ENCODE peak calls at places on chromosomes 12 and 14, in seven cellular contexts. One of them, this sample, is unnamed.
A peak's percentile ranks its signal among the peaks of the same experiment; 100 is the strongest.

GRCh38 chr14:52802597-52802996 is 11.2 kb upstream of the GNPNAT1 start:
- DNase-seq in AG09309: no peak
- DNase-seq in GM13976: no peak
- DNase-seq in activated effector memory CD4-positive, alpha-beta T cell treated with anti-CD3 and anti-CD28 coated beads, Interleukin-2, amount 50 U/mL, for 16 hours: no peak
- DNase-seq in esophagus muscularis mucosa: no peak
- DNase-seq in RPMI7951: peak; percentile 25
- DNase-seq in HFF-Myc: no peak
- DNase-seq in this sample: no peak

GRCh38 chr12:110993425-110993824 is 73.0 kb upstream of the MYL2 start:
- DNase-seq in activated effector memory CD4-positive, alpha-beta T cell treated with anti-CD3 and anti-CD28 coated beads, Interleukin-2, amount 50 U/mL, for 16 hours: no peak
- DNase-seq in AG09309: no peak
- DNase-seq in RPMI7951: no peak
- DNase-seq in esophagus muscularis mucosa: no peak
- DNase-seq in HFF-Myc: no peak
- DNase-seq in GM13976: no peak
- DNase-seq in this sample: no peak

GRCh38 chr12:86148612-86149011 is 107.6 kb downstream of the MGAT4C start:
- DNase-seq in RPMI7951: no peak
- DNase-seq in activated effector memory CD4-positive, alpha-beta T cell treated with anti-CD3 and anti-CD28 coated beads, Interleukin-2, amount 50 U/mL, for 16 hours: no peak
- DNase-seq in GM13976: no peak
- DNase-seq in esophagus muscularis mucosa: no peak
- DNase-seq in AG09309: no peak
- DNase-seq in HFF-Myc: no peak
- DNase-seq in this sample: no peak

GRCh38 chr12:128267246-128267622 is 264 bp downstream of the TMEM132C start:
- DNase-seq in GM13976: peak; percentile 16
- DNase-seq in AG09309: no peak
- DNase-seq in esophagus muscularis mucosa: no peak
- DNase-seq in HFF-Myc: no peak
- DNase-seq in RPMI7951: no peak
- DNase-seq in activated effector memory CD4-positive, alpha-beta T cell treated with anti-CD3 and anti-CD28 coated beads, Interleukin-2, amount 50 U/mL, for 16 hours: no peak
- DNase-seq in this sample: no peak

GRCh38 chr12:32454866-32455265 is 55.5 kb downstream of the FGD4 start:
- DNase-seq in HFF-Myc: no peak
- DNase-seq in activated effector memory CD4-positive, alpha-beta T cell treated with anti-CD3 and anti-CD28 coated beads, Interleukin-2, amount 50 U/mL, for 16 hours: no peak
- DNase-seq in GM13976: no peak
- DNase-seq in AG09309: no peak
- DNase-seq in RPMI7951: no peak
- DNase-seq in esophagus muscularis mucosa: no peak
- DNase-seq in this sample: no peak

GRCh38 chr14:102530828-102531478 is 21.4 kb upstream of the ANKRD9 start:
- DNase-seq in GM13976: no peak
- DNase-seq in AG09309: no peak
- DNase-seq in RPMI7951: no peak
- DNase-seq in esophagus muscularis mucosa: no peak
- DNase-seq in HFF-Myc: no peak
- DNase-seq in activated effector memory CD4-positive, alpha-beta T cell treated with anti-CD3 and anti-CD28 coated beads, Interleukin-2, amount 50 U/mL, for 16 hours: no peak
- DNase-seq in this sample: no peak

GRCh38 chr14:36947362-36947761 is 225.0 kb downstream of the SLC25A21 start:
- DNase-seq in GM13976: no peak
- DNase-seq in activated effector memory CD4-positive, alpha-beta T cell treated with anti-CD3 and anti-CD28 coated beads, Interleukin-2, amount 50 U/mL, for 16 hours: no peak
- DNase-seq in HFF-Myc: no peak
- DNase-seq in AG09309: no peak
- DNase-seq in esophagus muscularis mucosa: no peak
- DNase-seq in RPMI7951: no peak
- DNase-seq in this sample: no peak

GRCh38 chr12:112907415-112908157 is 824 bp downstream of the OAS1 start:
- DNase-seq in HFF-Myc: no peak
- DNase-seq in AG09309: no peak
- DNase-seq in GM13976: peak; percentile 36
- DNase-seq in RPMI7951: no peak
- DNase-seq in activated effector memory CD4-positive, alpha-beta T cell treated with anti-CD3 and anti-CD28 coated beads, Interleukin-2, amount 50 U/mL, for 16 hours: no peak
- DNase-seq in esophagus muscularis mucosa: no peak
- DNase-seq in this sample: no peak

GRCh38 chr14:85444685-85445084 is 85.3 kb upstream of the FLRT2 start:
- DNase-seq in GM13976: no peak
- DNase-seq in activated effector memory CD4-positive, alpha-beta T cell treated with anti-CD3 and anti-CD28 coated beads, Interleukin-2, amount 50 U/mL, for 16 hours: no peak
- DNase-seq in RPMI7951: peak; percentile 55
- DNase-seq in AG09309: no peak
- DNase-seq in esophagus muscularis mucosa: no peak
- DNase-seq in HFF-Myc: peak; percentile 33
- DNase-seq in this sample: no peak

GRCh38 chr14:36652542-36653201 is 9.0 kb upstream of the PAX9 start:
- DNase-seq in GM13976: no peak
- DNase-seq in activated effector memory CD4-positive, alpha-beta T cell treated with anti-CD3 and anti-CD28 coated beads, Interleukin-2, amount 50 U/mL, for 16 hours: no peak
- DNase-seq in esophagus muscularis mucosa: no peak
- DNase-seq in HFF-Myc: no peak
- DNase-seq in RPMI7951: no peak
- DNase-seq in AG09309: no peak
- DNase-seq in this sample: no peak

GRCh38 chr12:131784909-131785762 is 43.1 kb upstream of the MMP17 start:
- DNase-seq in HFF-Myc: no peak
- DNase-seq in AG09309: peak; percentile 61
- DNase-seq in GM13976: no peak
- DNase-seq in esophagus muscularis mucosa: no peak
- DNase-seq in RPMI7951: peak; percentile 95
- DNase-seq in activated effector memory CD4-positive, alpha-beta T cell treated with anti-CD3 and anti-CD28 coated beads, Interleukin-2, amount 50 U/mL, for 16 hours: peak; percentile 28
- DNase-seq in this sample: no peak

GRCh38 chr12:107404981-107405380 is 280.6 kb upstream of the PWP1 start:
- DNase-seq in AG09309: no peak
- DNase-seq in GM13976: peak; percentile 40
- DNase-seq in RPMI7951: peak; percentile 54
- DNase-seq in HFF-Myc: no peak
- DNase-seq in activated effector memory CD4-positive, alpha-beta T cell treated with anti-CD3 and anti-CD28 coated beads, Interleukin-2, amount 50 U/mL, for 16 hours: no peak
- DNase-seq in esophagus muscularis mucosa: no peak
- DNase-seq in this sample: no peak

This sample was measured in lung.